ENCODE peak calls at places on chromosomes 3 and 15, in seven cellular contexts. Q is heart left ventricle, Z is HL-60, B is fibroblast of the conjunctiva, O is neuronal stem cell, P is hypothalamus, J is amniotic stem cell. R is an unnamed sample.
A peak's percentile ranks its signal among the peaks of the same experiment; 100 is the strongest.

GRCh38 chr3:22245122-22245521 is 494.1 kb upstream of the ZNF385D start:
- DNase-seq in Q (no peak), Z (no peak), B (peak; percentile 56), O (no peak), P (no peak), J (peak; percentile 63), R (no peak)

GRCh38 chr15:100878601-100879000 is 1.0 kb upstream of the ALDH1A3 start:
- DNase-seq in Q (no peak), Z (no peak), B (no peak), O (peak; percentile 53), P (no peak), J (no peak), R (peak; percentile 55)

GRCh38 chr3:148136816-148137215 is 560.9 kb upstream of the AGTR1 start:
- DNase-seq in Q (no peak), Z (no peak), B (no peak), O (no peak), P (no peak), J (no peak), R (no peak)

GRCh38 chr3:180181387-180181786 is 144.7 kb upstream of the PEX5L start:
- DNase-seq in Q (no peak), Z (no peak), B (no peak), O (no peak), P (no peak), J (no peak), R (no peak)

GRCh38 chr3:188196232-188196990 is 42.5 kb downstream of the LPP start:
- DNase-seq in Q (no peak), Z (no peak), B (no peak), O (no peak), P (no peak), J (no peak), R (no peak)

GRCh38 chr15:78012643-78013077 is 64.9 kb downstream of the TBC1D2B start:
- DNase-seq in Q (no peak), Z (no peak), B (no peak), O (no peak), P (no peak), J (no peak), R (no peak)

GRCh38 chr3:45988100-45988761 is 7.4 kb downstream of the FYCO1 start:
- DNase-seq in Q (no peak), Z (peak; percentile 18), B (no peak), O (no peak), P (no peak), J (no peak), R (no peak)

GRCh38 chr3:184129012-184129411 is 6.1 kb upstream of the EIF2B5 start:
- DNase-seq in Q (no peak), Z (no peak), B (no peak), O (peak; percentile 31), P (no peak), J (no peak), R (no peak)

GRCh38 chr3:105878061-105878460 is 9.2 kb upstream of the CBLB start:
- DNase-seq in Q (no peak), Z (no peak), B (no peak), O (no peak), P (no peak), J (peak; percentile 38), R (no peak)

GRCh38 chr3:183247190-183247589 is 5.9 kb upstream of the B3GNT5 start:
- DNase-seq in Q (no peak), Z (no peak), B (no peak), O (no peak), P (no peak), J (no peak), R (no peak)

GRCh38 chr3:102106421-102107097 is 257.2 kb downstream of the NFKBIZ start:
- DNase-seq in Q (no peak), Z (no peak), B (no peak), O (no peak), P (no peak), J (no peak), R (no peak)

GRCh38 chr15:66800584-66801235 is 98.7 kb downstream of the SMAD6 start:
- DNase-seq in Q (no peak), Z (no peak), B (no peak), O (no peak), P (no peak), J (no peak), R (no peak)

GRCh38 chr15:52100807-52101206 is 11.8 kb downstream of the BCL2L10 start:
- DNase-seq in Q (peak; percentile 87), Z (peak; percentile 76), B (peak; percentile 86), O (no peak), P (no peak), J (no peak), R (no peak)

GRCh38 chr15:56342653-56343052 is 22.6 kb upstream of the TEX9 start:
- DNase-seq in Q (no peak), Z (no peak), B (no peak), O (no peak), P (no peak), J (no peak), R (no peak)

GRCh38 chr15:69718445-69718844 is 265.8 kb downstream of the RPLP1 start:
- DNase-seq in Q (no peak), Z (peak; percentile 53), B (no peak), O (no peak), P (no peak), J (no peak), R (no peak)

GRCh38 chr15:59222106-59222505 is 15.5 kb downstream of the LDHAL6B start:
- DNase-seq in Q (no peak), Z (no peak), B (peak; percentile 56), O (no peak), P (no peak), J (peak; percentile 9), R (no peak)